ENCODE peak calls at places on chromosome 7, in six cellular contexts. One of them, this sample, is unnamed.

GRCh38 chr7:125820495-125820894 is 890.9 kb upstream of the POT1 start:
- DNase-seq in GM12878: no peak
- DNase-seq in HepG2: no peak
- DNase-seq in H1: no peak
- DNase-seq in K562: no peak
- DNase-seq in GM12891: no peak
- DNase-seq in this sample: no peak

GRCh38 chr7:105269397-105269796 is 119.3 kb downstream of the SRPK2 start:
- DNase-seq in HepG2: no peak
- DNase-seq in K562: no peak
- DNase-seq in H1: no peak
- DNase-seq in GM12891: no peak
- DNase-seq in GM12878: no peak
- DNase-seq in this sample: no peak

GRCh38 chr7:134892963-134893362 is 93.3 kb upstream of the AGBL3 start:
- DNase-seq in HepG2: peak; percentile 50
- DNase-seq in K562: no peak
- DNase-seq in GM12891: no peak
- DNase-seq in GM12878: no peak
- DNase-seq in H1: no peak
- DNase-seq in this sample: no peak

GRCh38 chr7:76262683-76263402 is 39.6 kb upstream of the HSPB1 start:
- DNase-seq in K562: peak; percentile 75
- DNase-seq in HepG2: peak; percentile 68
- DNase-seq in H1: peak; percentile 69
- DNase-seq in GM12891: no peak
- DNase-seq in GM12878: no peak
- DNase-seq in this sample: no peak

GRCh38 chr7:136198168-136198567 is 221.0 kb upstream of the MTPN start:
- DNase-seq in H1: no peak
- DNase-seq in K562: no peak
- DNase-seq in HepG2: no peak
- DNase-seq in GM12891: no peak
- DNase-seq in GM12878: no peak
- DNase-seq in this sample: no peak

GRCh38 chr7:80719261-80719660 is 80.8 kb downstream of the CD36 start:
- DNase-seq in GM12878: no peak
- DNase-seq in GM12891: no peak
- DNase-seq in HepG2: no peak
- DNase-seq in H1: no peak
- DNase-seq in K562: no peak
- DNase-seq in this sample: no peak

GRCh38 chr7:114358911-114359310 is 55.7 kb upstream of the FOXP2 start:
- DNase-seq in GM12891: no peak
- DNase-seq in K562: no peak
- DNase-seq in HepG2: no peak
- DNase-seq in GM12878: no peak
- DNase-seq in H1: no peak
- DNase-seq in this sample: no peak

GRCh38 chr7:148572067-148572522 is 18.5 kb upstream of the C7orf33 start:
- DNase-seq in HepG2: no peak
- DNase-seq in GM12891: no peak
- DNase-seq in GM12878: no peak
- DNase-seq in K562: peak; percentile 68
- DNase-seq in H1: no peak
- DNase-seq in this sample: no peak

GRCh38 chr7:101702362-101702850 is 73.3 kb upstream of the MYL10 start:
- DNase-seq in GM12891: no peak
- DNase-seq in GM12878: no peak
- DNase-seq in HepG2: peak; percentile 56
- DNase-seq in H1: no peak
- DNase-seq in K562: peak; percentile 41
- DNase-seq in this sample: no peak

GRCh38 chr7:129091484-129092002 is 36.6 kb upstream of the TNPO3 start:
- DNase-seq in HepG2: peak; percentile 63
- DNase-seq in K562: peak; percentile 90
- DNase-seq in GM12891: peak; percentile 49
- DNase-seq in H1: peak; percentile 83
- DNase-seq in GM12878: peak; percentile 62
- DNase-seq in this sample: peak; percentile 47

GRCh38 chr7:157555308-157555707 is 218.5 kb downstream of the DNAJB6 start:
- DNase-seq in K562: no peak
- DNase-seq in GM12878: no peak
- DNase-seq in H1: no peak
- DNase-seq in HepG2: peak; percentile 84
- DNase-seq in GM12891: no peak
- DNase-seq in this sample: no peak

GRCh38 chr7:16498122-16498521 is 28.5 kb upstream of the LRRC72 start:
- DNase-seq in K562: no peak
- DNase-seq in GM12878: no peak
- DNase-seq in GM12891: no peak
- DNase-seq in HepG2: no peak
- DNase-seq in H1: no peak
- DNase-seq in this sample: no peak

GRCh38 chr7:32536585-32536984 is 41.3 kb downstream of the AVL9 start:
- DNase-seq in K562: no peak
- DNase-seq in H1: no peak
- DNase-seq in GM12891: no peak
- DNase-seq in GM12878: no peak
- DNase-seq in HepG2: no peak
- DNase-seq in this sample: no peak

GRCh38 chr7:20834656-20835055 is 48.0 kb upstream of the SP8 start:
- DNase-seq in GM12878: no peak
- DNase-seq in GM12891: no peak
- DNase-seq in H1: no peak
- DNase-seq in K562: peak; percentile 13
- DNase-seq in HepG2: no peak
- DNase-seq in this sample: no peak

GRCh38 chr7:75617634-75618234 is 121.0 kb downstream of the HIP1 start:
- DNase-seq in H1: no peak
- DNase-seq in GM12891: no peak
- DNase-seq in GM12878: peak; percentile 40
- DNase-seq in K562: no peak
- DNase-seq in HepG2: peak; percentile 50
- DNase-seq in this sample: no peak

GRCh38 chr7:30905078-30906012 is 6.3 kb upstream of the AQP1 start:
- DNase-seq in GM12878: no peak
- DNase-seq in GM12891: no peak
- DNase-seq in K562: no peak
- DNase-seq in HepG2: no peak
- DNase-seq in H1: no peak
- DNase-seq in this sample: no peak

GRCh38 chr7:82572195-82572880 is 128.8 kb upstream of the CACNA2D1 start:
- DNase-seq in HepG2: peak; percentile 70
- DNase-seq in H1: peak; percentile 62
- DNase-seq in GM12878: peak; percentile 11
- DNase-seq in K562: peak; percentile 66
- DNase-seq in GM12891: peak; percentile 41
- DNase-seq in this sample: peak; percentile 18

GRCh38 chr7:44398953-44399574 is 73.7 kb upstream of the CAMK2B start:
- DNase-seq in GM12878: no peak
- DNase-seq in H1: no peak
- DNase-seq in K562: no peak
- DNase-seq in GM12891: no peak
- DNase-seq in HepG2: no peak
- DNase-seq in this sample: no peak

GRCh38 chr7:4784799-4785198 is 9.4 kb downstream of the AP5Z1 start:
- DNase-seq in GM12878: no peak
- DNase-seq in H1: no peak
- DNase-seq in GM12891: no peak
- DNase-seq in K562: no peak
- DNase-seq in HepG2: no peak
- DNase-seq in this sample: no peak

GRCh38 chr7:87058739-87059524 is 522 bp downstream of the ELAPOR2 start:
- DNase-seq in GM12878: no peak
- DNase-seq in K562: peak; percentile 38
- DNase-seq in GM12891: peak; percentile 14
- DNase-seq in H1: peak; percentile 10
- DNase-seq in HepG2: no peak
- DNase-seq in this sample: no peak

GRCh38 chr7:132782777-132783633 is 206.7 kb upstream of the PLXNA4 start:
- DNase-seq in GM12891: no peak
- DNase-seq in HepG2: no peak
- DNase-seq in GM12878: no peak
- DNase-seq in K562: no peak
- DNase-seq in H1: no peak
- DNase-seq in this sample: no peak

GRCh38 chr7:78510580-78511188 is 712.1 kb downstream of the PHTF2 start:
- DNase-seq in GM12878: no peak
- DNase-seq in GM12891: peak; percentile 5
- DNase-seq in H1: peak; percentile 41
- DNase-seq in HepG2: peak; percentile 23
- DNase-seq in K562: no peak
- DNase-seq in this sample: no peak

GRCh38 chr7:155721056-155721455 is 76.6 kb downstream of the RBM33 start:
- DNase-seq in K562: no peak
- DNase-seq in H1: no peak
- DNase-seq in GM12878: no peak
- DNase-seq in HepG2: no peak
- DNase-seq in GM12891: no peak
- DNase-seq in this sample: no peak

GRCh38 chr7:38186593-38187314 is 8.7 kb downstream of the STARD3NL start:
- DNase-seq in H1: no peak
- DNase-seq in HepG2: no peak
- DNase-seq in GM12891: no peak
- DNase-seq in K562: no peak
- DNase-seq in GM12878: no peak
- DNase-seq in this sample: no peak

GRCh38 chr7:1968397-1969111 is 264.2 kb downstream of the MAD1L1 start:
- DNase-seq in GM12878: no peak
- DNase-seq in GM12891: no peak
- DNase-seq in HepG2: no peak
- DNase-seq in H1: no peak
- DNase-seq in K562: no peak
- DNase-seq in this sample: no peak

GRCh38 chr7:46107610-46108217 is 186.6 kb upstream of the IGFBP3 start:
- DNase-seq in GM12891: no peak
- DNase-seq in HepG2: no peak
- DNase-seq in GM12878: no peak
- DNase-seq in H1: no peak
- DNase-seq in K562: no peak
- DNase-seq in this sample: no peak

GRCh38 chr7:36726806-36727503 is 2.7 kb upstream of the AOAH start:
- DNase-seq in H1: no peak
- DNase-seq in GM12878: no peak
- DNase-seq in GM12891: no peak
- DNase-seq in HepG2: no peak
- DNase-seq in K562: no peak
- DNase-seq in this sample: no peak

GRCh38 chr7:39566056-39566921 is at the start of gene YAE1:
- DNase-seq in HepG2: peak; percentile 64
- DNase-seq in H1: peak; percentile 38
- DNase-seq in GM12878: peak; percentile 54
- DNase-seq in K562: peak; percentile 92
- DNase-seq in GM12891: peak; percentile 81
- DNase-seq in this sample: peak; percentile 84
- TF ChIP-seq POLR2A in HepG2: peak; percentile 84
- TF ChIP-seq POLR2A in H1: peak; percentile 99
- TF ChIP-seq POLR2A in GM12878: peak; percentile 98
- TF ChIP-seq POLR2A in K562: peak; percentile 96
- TF ChIP-seq POLR2A in GM12891: peak; percentile 95
- TF ChIP-seq POLR2A in this sample: peak; percentile 98

DNA sequence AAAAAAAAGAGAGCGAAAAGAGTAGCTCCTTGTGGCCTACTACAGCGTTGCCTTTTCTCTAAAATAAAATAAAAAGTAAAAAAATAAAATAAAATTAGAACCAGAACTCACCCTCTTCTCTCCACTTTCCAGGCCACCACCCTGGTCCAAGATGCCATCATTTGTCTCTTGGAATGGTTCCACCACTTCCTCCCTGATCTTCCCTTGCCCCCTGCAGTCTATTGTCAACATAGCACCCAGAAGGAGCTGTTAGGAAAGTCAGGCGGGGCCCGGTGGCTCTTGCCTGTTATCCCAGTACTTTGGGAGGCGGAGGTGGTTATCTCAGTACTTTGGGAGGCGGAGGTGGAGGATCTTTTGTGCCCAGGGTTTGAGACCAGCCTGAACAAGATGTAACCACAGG is 7.6 kb upstream of the GRID2IP start:
- DNase-seq in GM12891: no peak
- DNase-seq in GM12878: no peak
- DNase-seq in K562: peak; percentile 74
- DNase-seq in H1: no peak
- DNase-seq in HepG2: peak; percentile 73
- DNase-seq in this sample: no peak
- TF ChIP-seq TAF1 in GM12891: no peak
- TF ChIP-seq TAF1 in GM12878: no peak
- TF ChIP-seq TAF1 in K562: no peak
- TF ChIP-seq TAF1 in H1: no peak
- TF ChIP-seq TAF1 in HepG2: no peak
- TF ChIP-seq TAF1 in this sample: no peak

GRCh38 chr7:55260171-55260570 is 105.0 kb upstream of the LANCL2 start:
- DNase-seq in HepG2: no peak
- DNase-seq in K562: no peak
- DNase-seq in GM12891: no peak
- DNase-seq in GM12878: no peak
- DNase-seq in H1: no peak
- DNase-seq in this sample: no peak

GRCh38 chr7:55260671-55261385 is 104.3 kb upstream of the LANCL2 start:
- DNase-seq in GM12878: no peak
- DNase-seq in GM12891: no peak
- DNase-seq in H1: no peak
- DNase-seq in K562: no peak
- DNase-seq in HepG2: no peak
- DNase-seq in this sample: no peak

GRCh38 chr7:55255501-55256445 is 109.4 kb upstream of the LANCL2 start:
- DNase-seq in K562: peak; percentile 69
- DNase-seq in GM12878: peak; percentile 20
- DNase-seq in HepG2: peak; percentile 61
- DNase-seq in GM12891: peak; percentile 71
- DNase-seq in H1: peak; percentile 46
- DNase-seq in this sample: peak; percentile 73

GRCh38 chr7:55261386-55261770 is 103.8 kb upstream of the LANCL2 start:
- DNase-seq in HepG2: no peak
- DNase-seq in K562: no peak
- DNase-seq in GM12891: no peak
- DNase-seq in GM12878: no peak
- DNase-seq in H1: no peak
- DNase-seq in this sample: no peak

GRCh38 chr7:55258631-55259030 is 106.5 kb upstream of the LANCL2 start:
- DNase-seq in H1: no peak
- DNase-seq in K562: no peak
- DNase-seq in GM12891: no peak
- DNase-seq in HepG2: peak; percentile 9
- DNase-seq in GM12878: no peak
- DNase-seq in this sample: no peak
- TF ChIP-seq POLR2AphosphoS5 in H1: no peak
- TF ChIP-seq POLR2AphosphoS5 in K562: no peak
- TF ChIP-seq POLR2AphosphoS5 in GM12891: no peak
- TF ChIP-seq POLR2AphosphoS5 in HepG2: no peak
- TF ChIP-seq POLR2AphosphoS5 in GM12878: no peak
- TF ChIP-seq POLR2AphosphoS5 in this sample: no peak

DNA sequence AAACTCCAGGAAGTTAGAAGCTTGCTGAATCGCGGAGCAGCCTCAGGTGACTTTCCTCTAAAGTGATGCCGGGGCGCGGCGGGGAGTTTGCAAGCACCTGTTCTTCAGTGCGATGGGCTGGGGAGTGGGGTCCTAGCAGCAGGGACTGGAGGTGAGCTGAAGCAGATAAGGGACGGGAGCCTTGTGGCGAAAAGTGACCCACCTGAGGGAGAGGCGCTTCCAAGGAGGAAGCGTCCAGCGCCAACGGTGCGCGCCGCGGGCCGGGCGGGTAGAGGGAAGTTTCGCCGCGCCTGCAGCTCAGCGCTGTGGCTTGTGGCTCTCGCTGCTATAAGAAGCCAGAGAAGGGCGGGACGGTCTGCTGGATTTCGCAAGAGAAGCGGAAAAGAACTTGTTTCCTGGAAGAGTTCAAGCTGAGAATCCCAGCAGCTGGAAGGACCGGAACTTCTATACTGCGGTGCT is at the start of gene STEAP4:
- DNase-seq in GM12878: no peak
- DNase-seq in HepG2: no peak
- DNase-seq in H1: peak; percentile 47
- DNase-seq in K562: no peak
- DNase-seq in GM12891: no peak
- DNase-seq in this sample: no peak
- TF ChIP-seq POLR2A in GM12878: no peak
- TF ChIP-seq POLR2A in HepG2: no peak
- TF ChIP-seq POLR2A in H1: no peak
- TF ChIP-seq POLR2A in K562: no peak
- TF ChIP-seq POLR2A in GM12891: no peak
- TF ChIP-seq POLR2A in this sample: no peak